ENCODE peak calls at places on chromosomes 11 and 22, in nine cellular contexts. I is DMS79 treated with DMSO at 0.1 percent for 48 hours; U is GM12865; V is upper lobe of right lung; A is GM23248; G is CD8-positive, alpha-beta memory T cell; J is NCI-H2029; R is left colon; X is fibroblast of pulmonary artery. H is an unnamed sample.

GRCh38 chr11:78131956-78132355 is 7.5 kb downstream of the ALG8 start:
- DNase-seq in I (no peak), U (no peak), V (no peak), A (no peak), G (no peak), J (no peak), R (no peak), X (no peak), H (no peak)

GRCh38 chr22:44042822-44043221 is 18.7 kb downstream of the PARVB start:
- DNase-seq in I (no peak), U (no peak), V (no peak), A (peak; percentile 34), G (no peak), J (no peak), R (no peak), X (no peak), H (no peak)

GRCh38 chr11:72676874-72677341 is 2.7 kb upstream of the PDE2A start:
- DNase-seq in I (peak; percentile 82), U (peak; percentile 49), V (peak; percentile 82), A (peak; percentile 73), G (peak; percentile 42), J (no peak), R (no peak), X (peak; percentile 48), H (no peak)

GRCh38 chr11:12075822-12076821 is 34.3 kb upstream of the MICAL2 start:
- DNase-seq in I (no peak), U (no peak), V (no peak), A (peak; percentile 100), G (no peak), J (no peak), R (no peak), X (peak; percentile 96), H (no peak)

GRCh38 chr22:28018461-28018927 is 99.4 kb upstream of the PITPNB start:
- DNase-seq in I (no peak), U (no peak), V (peak; percentile 41), A (no peak), G (no peak), J (no peak), R (no peak), X (no peak), H (no peak)

GRCh38 chr22:21984793-21985192 is 2.2 kb upstream of the TOP3B start:
- DNase-seq in I (no peak), U (peak; percentile 45), V (no peak), A (peak; percentile 44), G (no peak), J (no peak), R (no peak), X (peak; percentile 35), H (no peak)

GRCh38 chr22:38305481-38306448 is 11.5 kb downstream of the CSNK1E start:
- DNase-seq in I (peak; percentile 57), U (peak; percentile 95), V (no peak), A (peak; percentile 58), G (no peak), J (peak; percentile 69), R (peak; percentile 70), X (peak; percentile 53), H (no peak)

GRCh38 chr11:58030653-58031052 is at the start of gene OR6Q1:
- DNase-seq in I (no peak), U (no peak), V (no peak), A (no peak), G (no peak), J (no peak), R (no peak), X (no peak), H (no peak)

GRCh38 chr11:129917231-129917630 is 21.9 kb upstream of the NFRKB start:
- DNase-seq in I (no peak), U (no peak), V (no peak), A (peak; percentile 34), G (no peak), J (no peak), R (no peak), X (peak; percentile 35), H (no peak)

GRCh38 chr11:83033972-83034672 is 37.6 kb downstream of the RAB30 start:
- DNase-seq in I (peak; percentile 80), U (peak; percentile 31), V (no peak), A (peak; percentile 93), G (no peak), J (no peak), R (peak; percentile 55), X (peak; percentile 63), H (no peak)

GRCh38 chr22:28072066-28072465 is 153.0 kb upstream of the PITPNB start:
- DNase-seq in I (no peak), U (no peak), V (no peak), A (peak; percentile 61), G (no peak), J (no peak), R (no peak), X (no peak), H (no peak)

GRCh38 chr11:57566035-57566504 is 1.4 kb downstream of the UBE2L6 start:
- DNase-seq in I (peak; percentile 73), U (peak; percentile 76), V (no peak), A (peak; percentile 73), G (peak; percentile 16), J (peak; percentile 80), R (peak; percentile 45), X (peak; percentile 44), H (no peak)

H was measured in NCI-H774.